ENCODE peak calls at places on chromosomes 3 and 15, in four cellular contexts. H is mammary epithelial cell, Y is PC-9, K is PC-3. U is an unnamed sample.

GRCh38 chr3:291028-291427 is 94.5 kb downstream of the CHL1 start:
- DNase-seq in H (no peak), Y (no peak), K (no peak), U (no peak)

GRCh38 chr3:46709721-46710120 is 7.9 kb downstream of the PRSS50 start:
- DNase-seq in H (no peak), Y (no peak), K (no peak), U (no peak)

GRCh38 chr3:141575879-141576743 is 89.3 kb downstream of the RASA2 start:
- DNase-seq in H (no peak), Y (no peak), K (peak), U (peak)

GRCh38 chr15:30042556-30042955 is 40.2 kb upstream of the GOLGA8J start:
- DNase-seq in H (no peak), Y (no peak), K (no peak), U (no peak)

GRCh38 chr3:108485146-108485545 is 25.2 kb downstream of the MYH15 start:
- DNase-seq in H (no peak), Y (no peak), K (no peak), U (no peak)

GRCh38 chr3:33663042-33663441 is 55.0 kb downstream of the CLASP2 start:
- DNase-seq in H (peak), Y (no peak), K (peak), U (no peak)

GRCh38 chr3:58691997-58692396 is 25.4 kb upstream of the FAM3D start:
- DNase-seq in H (peak), Y (no peak), K (peak), U (no peak)

GRCh38 chr3:183503738-183504137 is 51.8 kb downstream of the KLHL6 start:
- DNase-seq in H (no peak), Y (no peak), K (no peak), U (no peak)

GRCh38 chr15:81497226-81497625 is 123.2 kb upstream of the TMC3 start:
- DNase-seq in H (no peak), Y (no peak), K (no peak), U (no peak)

GRCh38 chr15:33907326-33907725 is 61.0 kb upstream of the CHRM5 start:
- DNase-seq in H (no peak), Y (no peak), K (no peak), U (no peak)

GRCh38 chr3:56590814-56591213 is 33.8 kb downstream of the CCDC66 start:
- DNase-seq in H (peak), Y (peak), K (peak), U (no peak)

GRCh38 chr3:194003128-194004057 is 132.6 kb upstream of the HES1 start:
- DNase-seq in H (peak), Y (peak), K (peak), U (peak)

GRCh38 chr3:40585381-40586016 is 60.7 kb downstream of the ZNF621 start:
- DNase-seq in H (no peak), Y (no peak), K (no peak), U (no peak)

GRCh38 chr3:169509359-169509758 is 154.2 kb downstream of the MECOM start:
- DNase-seq in H (no peak), Y (no peak), K (no peak), U (no peak)

GRCh38 chr15:22866066-22866465 is 27.6 kb downstream of the NIPA2 start:
- DNase-seq in H (no peak), Y (no peak), K (peak), U (no peak)

GRCh38 chr15:34725565-34725964 is 29.2 kb downstream of the GJD2 start:
- DNase-seq in H (no peak), Y (no peak), K (no peak), U (no peak)

GRCh38 chr3:156675744-156676466 is 1.5 kb downstream of the TIPARP start:
- DNase-seq in H (peak), Y (peak), K (peak), U (peak)

GRCh38 chr3:32681811-32682210 is 3.2 kb upstream of the CNOT10 start:
- DNase-seq in H (peak), Y (no peak), K (peak), U (peak)

GRCh38 chr3:168295027-168295426 is 199.3 kb upstream of the GOLIM4 start:
- DNase-seq in H (no peak), Y (no peak), K (no peak), U (no peak)

GRCh38 chr3:174287601-174288180 is 571.4 kb upstream of the NAALADL2 start:
- DNase-seq in H (no peak), Y (no peak), K (no peak), U (no peak)

GRCh38 chr15:81184188-81184587 is 12.5 kb upstream of the IL16 start:
- DNase-seq in H (no peak), Y (no peak), K (no peak), U (no peak)

GRCh38 chr3:32593903-32594525 is 23.4 kb upstream of the DYNC1LI1 start:
- DNase-seq in H (peak), Y (no peak), K (peak), U (no peak)

GRCh38 chr3:48492461-48493202 is 11.3 kb downstream of the SHISA5 start:
- DNase-seq in H (peak), Y (no peak), K (no peak), U (no peak)

GRCh38 chr3:154324919-154325318 is 632 bp upstream of the DHX36 start:
- DNase-seq in H (no peak), Y (no peak), K (no peak), U (peak)

GRCh38 chr3:151330899-151331298 is 1.6 kb upstream of the P2RY13 start:
- DNase-seq in H (no peak), Y (no peak), K (no peak), U (no peak)

GRCh38 chr3:59142581-59142980 is 92.8 kb upstream of the CFAP20DC start:
- DNase-seq in H (peak), Y (no peak), K (no peak), U (no peak)

GRCh38 chr15:25883860-25884259 is 20.7 kb upstream of the ATP10A start:
- DNase-seq in H (no peak), Y (no peak), K (peak), U (no peak)

GRCh38 chr15:68590721-68591389 is 12.1 kb downstream of the CORO2B start:
- DNase-seq in H (no peak), Y (no peak), K (no peak), U (no peak)

GRCh38 chr3:197501879-197502620 is 53.7 kb downstream of the BDH1 start:
- DNase-seq in H (peak), Y (peak), K (peak), U (no peak)

GRCh38 chr3:127472506-127472905 is 118.0 kb downstream of the TPRA1 start:
- DNase-seq in H (no peak), Y (no peak), K (no peak), U (no peak)

GRCh38 chr3:127697531-127698240 is 24.9 kb downstream of the ABTB1 start:
- DNase-seq in H (peak), Y (peak), K (peak), U (peak)

DNA sequence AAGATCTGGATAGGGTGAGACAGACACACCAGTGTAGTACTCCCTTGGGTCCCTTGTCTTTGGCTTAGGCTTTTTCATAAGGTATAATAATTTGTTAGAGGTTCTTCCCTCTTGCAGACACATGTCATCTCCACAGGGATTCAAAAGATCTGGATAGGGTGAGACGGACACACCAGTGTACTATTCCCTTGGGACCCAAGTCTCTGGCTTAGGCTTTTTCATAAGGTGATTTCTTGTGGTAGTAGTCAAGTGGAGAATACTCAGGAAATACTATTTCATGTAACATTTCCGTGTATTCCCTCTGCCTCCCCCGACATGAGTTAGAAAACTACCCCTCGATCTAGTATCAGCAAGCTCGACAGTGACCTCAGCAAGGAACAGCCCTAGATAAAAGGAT is 954 bp upstream of the MAPKBP1 start:
- DNase-seq in H (no peak), Y (no peak), K (no peak), U (no peak)
- H3K27ac ChIP-seq in H (peak), Y (peak), K (no peak), U (peak)

GRCh38 chr3:98600412-98601095 is 7.1 kb upstream of the CPOX start:
- DNase-seq in H (no peak), Y (no peak), K (no peak), U (no peak)
- H2AFZ ChIP-seq in H (no peak), Y (no peak), K (no peak), U (no peak)

GRCh38 chr3:138943724-138944131 is 3.2 kb downstream of the FOXL2 start:
- DNase-seq in H (no peak), Y (no peak), K (peak), U (no peak)
- TF ChIP-seq EZH2 in H (no peak), Y (no peak), K (no peak), U (no peak)

GRCh38 chr3:187447737-187448136 is 79.6 kb downstream of the RTP4 start:
- DNase-seq in H (no peak), Y (no peak), K (no peak), U (no peak)

GRCh38 chr3:187450791-187451190 is 82.6 kb downstream of the RTP4 start:
- DNase-seq in H (no peak), Y (no peak), K (no peak), U (no peak)

GRCh38 chr3:187448674-187449073 is 80.5 kb downstream of the RTP4 start:
- DNase-seq in H (no peak), Y (no peak), K (no peak), U (no peak)

GRCh38 chr3:187445352-187445751 is 77.2 kb downstream of the RTP4 start:
- DNase-seq in H (no peak), Y (no peak), K (no peak), U (no peak)
- H3K27ac ChIP-seq in H (no peak), Y (no peak), K (no peak), U (no peak)

DNA sequence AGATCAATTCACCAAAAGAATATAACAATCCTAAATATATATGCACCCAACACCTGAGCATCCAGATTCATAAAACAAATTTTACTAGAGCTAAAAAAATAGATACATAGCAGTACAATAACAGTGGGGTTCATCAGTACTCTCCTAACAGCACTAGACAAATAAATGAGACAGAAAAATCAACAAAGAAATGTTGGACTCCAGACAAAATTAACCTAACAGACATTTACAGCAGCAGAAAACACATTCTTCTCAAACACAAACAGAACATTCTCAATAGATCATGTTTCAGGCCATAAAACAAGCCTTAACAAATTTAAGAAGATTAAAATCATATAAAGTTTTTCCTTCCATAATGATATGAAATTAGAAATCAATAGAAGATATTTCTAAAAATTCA is 124.8 kb upstream of the NECTIN3 start:
- DNase-seq in H (no peak), Y (no peak), K (no peak), U (no peak)
- H2AFZ ChIP-seq in H (no peak), Y (no peak), K (no peak), U (no peak)

GRCh38 chr15:52252781-52253180 is 42.8 kb downstream of the MYO5C start:
- DNase-seq in H (peak), Y (no peak), K (peak), U (peak)
- TF ChIP-seq EZH2 in H (no peak), Y (no peak), K (no peak), U (no peak)

GRCh38 chr3:120114376-120114775 is 20.1 kb upstream of the GSK3B start:
- DNase-seq in H (peak), Y (no peak), K (no peak), U (no peak)
- H3K27ac ChIP-seq in H (peak), Y (peak), K (peak), U (no peak)

GRCh38 chr15:92092391-92092790 is 238.9 kb downstream of the SLCO3A1 start:
- DNase-seq in H (no peak), Y (no peak), K (no peak), U (no peak)
- H2AFZ ChIP-seq in H (no peak), Y (no peak), K (no peak), U (no peak)

GRCh38 chr15:32717290-32718081 is at the start of gene GREM1:
- DNase-seq in H (no peak), Y (no peak), K (no peak), U (peak)
- TF ChIP-seq EZH2 in H (peak), Y (no peak), K (no peak), U (peak)

GRCh38 chr3:38002940-38003339 is 12.4 kb downstream of the VILL start:
- DNase-seq in H (no peak), Y (no peak), K (no peak), U (no peak)

GRCh38 chr3:38004415-38005075 is 14.0 kb downstream of the VILL start:
- DNase-seq in H (peak), Y (peak), K (peak), U (peak)

GRCh38 chr3:38003817-38004414 is 13.3 kb downstream of the VILL start:
- DNase-seq in H (no peak), Y (no peak), K (no peak), U (peak)

GRCh38 chr3:38002291-38002876 is 11.8 kb downstream of the VILL start:
- DNase-seq in H (no peak), Y (no peak), K (no peak), U (no peak)

DNA sequence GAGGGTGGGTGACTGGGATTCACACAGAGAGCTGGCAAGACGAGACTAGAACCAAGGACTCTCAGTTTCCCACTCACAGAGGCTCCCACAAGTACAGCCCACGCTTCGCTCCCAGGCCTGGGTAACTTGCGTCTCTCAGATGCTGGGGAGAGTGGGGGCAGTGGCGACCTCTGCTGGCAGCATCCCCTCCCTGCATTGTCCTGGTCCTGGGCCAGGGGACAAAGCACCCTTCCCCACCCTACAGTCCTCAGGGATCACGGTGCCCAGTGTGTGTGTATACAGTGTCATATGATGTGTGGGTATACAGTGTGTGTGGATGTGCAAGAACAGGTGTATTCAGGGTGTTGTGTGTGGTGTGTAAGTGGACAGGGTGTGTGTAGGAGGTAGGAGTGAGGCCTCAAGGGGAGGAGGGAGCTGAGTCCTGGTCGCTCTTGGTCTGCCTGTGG is 12.8 kb downstream of the VILL start:
- DNase-seq in H (no peak), Y (peak), K (peak), U (peak)
- H3K27ac ChIP-seq in H (no peak), Y (no peak), K (no peak), U (peak)